ENCODE peak calls at places on chromosomes 3 and 15, in five cellular contexts. One of them, this sample, is unnamed.

GRCh38 chr3:119311191-119311925 is 17.2 kb downstream of the ARHGAP31 start:
- DNase-seq in GM23248: peak; percentile 87
- DNase-seq in endodermal cell: peak; percentile 20
- DNase-seq in colonic mucosa: no peak
- DNase-seq in NT2/D1: no peak
- DNase-seq in this sample: peak; percentile 37

GRCh38 chr15:62050118-62050517 is 10.1 kb downstream of the VPS13C start:
- DNase-seq in GM23248: no peak
- DNase-seq in endodermal cell: no peak
- DNase-seq in colonic mucosa: no peak
- DNase-seq in NT2/D1: no peak
- DNase-seq in this sample: no peak

GRCh38 chr15:51382787-51383186 is 41.3 kb downstream of the GLDN start:
- DNase-seq in GM23248: peak; percentile 79
- DNase-seq in endodermal cell: peak; percentile 86
- DNase-seq in colonic mucosa: no peak
- DNase-seq in NT2/D1: peak; percentile 28
- DNase-seq in this sample: peak; percentile 81

GRCh38 chr3:126313580-126314304 is 43.5 kb downstream of the KLF15 start:
- DNase-seq in GM23248: no peak
- DNase-seq in endodermal cell: peak; percentile 25
- DNase-seq in colonic mucosa: no peak
- DNase-seq in NT2/D1: no peak
- DNase-seq in this sample: no peak

GRCh38 chr15:71145648-71146047 is 30.4 kb downstream of the THSD4 start:
- DNase-seq in GM23248: no peak
- DNase-seq in endodermal cell: no peak
- DNase-seq in colonic mucosa: no peak
- DNase-seq in NT2/D1: no peak
- DNase-seq in this sample: no peak

GRCh38 chr3:126446301-126446700 is 29.4 kb downstream of the ZXDC start:
- DNase-seq in GM23248: no peak
- DNase-seq in endodermal cell: peak; percentile 68
- DNase-seq in colonic mucosa: peak; percentile 6
- DNase-seq in NT2/D1: no peak
- DNase-seq in this sample: no peak

GRCh38 chr3:98185180-98185579 is 18.7 kb downstream of the OR5H15 start:
- DNase-seq in GM23248: peak; percentile 0
- DNase-seq in endodermal cell: peak; percentile 48
- DNase-seq in colonic mucosa: no peak
- DNase-seq in NT2/D1: peak; percentile 20
- DNase-seq in this sample: no peak

GRCh38 chr3:33915796-33916589 is 117.6 kb downstream of the PDCD6IP start:
- DNase-seq in GM23248: peak; percentile 35
- DNase-seq in endodermal cell: peak; percentile 57
- DNase-seq in colonic mucosa: no peak
- DNase-seq in NT2/D1: no peak
- DNase-seq in this sample: peak; percentile 16

GRCh38 chr3:190225186-190225692 is 97.0 kb downstream of the CLDN1 start:
- DNase-seq in GM23248: peak; percentile 64
- DNase-seq in endodermal cell: no peak
- DNase-seq in colonic mucosa: no peak
- DNase-seq in NT2/D1: no peak
- DNase-seq in this sample: peak; percentile 77

GRCh38 chr15:85128636-85129035 is 147.0 kb downstream of the PDE8A start:
- DNase-seq in GM23248: no peak
- DNase-seq in endodermal cell: no peak
- DNase-seq in colonic mucosa: no peak
- DNase-seq in NT2/D1: no peak
- DNase-seq in this sample: no peak

GRCh38 chr3:335250-335649 is 138.7 kb downstream of the CHL1 start:
- DNase-seq in GM23248: no peak
- DNase-seq in endodermal cell: no peak
- DNase-seq in colonic mucosa: no peak
- DNase-seq in NT2/D1: no peak
- DNase-seq in this sample: no peak

GRCh38 chr3:31265646-31266423 is 266.9 kb upstream of the STT3B start:
- DNase-seq in GM23248: no peak
- DNase-seq in endodermal cell: no peak
- DNase-seq in colonic mucosa: no peak
- DNase-seq in NT2/D1: no peak
- DNase-seq in this sample: no peak

GRCh38 chr3:109241459-109241858 is 74.9 kb downstream of the DPPA2 start:
- DNase-seq in GM23248: no peak
- DNase-seq in endodermal cell: no peak
- DNase-seq in colonic mucosa: no peak
- DNase-seq in NT2/D1: peak; percentile 39
- DNase-seq in this sample: no peak

GRCh38 chr3:119643094-119643493 is 17.3 kb downstream of the POPDC2 start:
- DNase-seq in GM23248: peak; percentile 33
- DNase-seq in endodermal cell: no peak
- DNase-seq in colonic mucosa: no peak
- DNase-seq in NT2/D1: no peak
- DNase-seq in this sample: no peak

GRCh38 chr15:40338041-40338657 is 2.6 kb downstream of the CCDC9B start:
- DNase-seq in GM23248: peak; percentile 56
- DNase-seq in endodermal cell: peak; percentile 94
- DNase-seq in colonic mucosa: peak; percentile 72
- DNase-seq in NT2/D1: peak; percentile 63
- DNase-seq in this sample: peak; percentile 74

GRCh38 chr15:63348392-63348791 is 33.3 kb downstream of the CA12 start:
- DNase-seq in GM23248: peak; percentile 90
- DNase-seq in endodermal cell: no peak
- DNase-seq in colonic mucosa: peak; percentile 78
- DNase-seq in NT2/D1: no peak
- DNase-seq in this sample: peak; percentile 84

GRCh38 chr3:185069583-185070030 is 83.3 kb downstream of the C3orf70 start:
- DNase-seq in GM23248: no peak
- DNase-seq in endodermal cell: peak; percentile 94
- DNase-seq in colonic mucosa: peak; percentile 64
- DNase-seq in NT2/D1: peak; percentile 27
- DNase-seq in this sample: no peak

GRCh38 chr15:31459011-31459748 is 132.5 kb downstream of the KLF13 start:
- DNase-seq in GM23248: peak; percentile 36
- DNase-seq in endodermal cell: no peak
- DNase-seq in colonic mucosa: no peak
- DNase-seq in NT2/D1: no peak
- DNase-seq in this sample: no peak

GRCh38 chr3:177824190-177824786 is 627.0 kb upstream of the TBL1XR1 start:
- DNase-seq in GM23248: peak; percentile 76
- DNase-seq in endodermal cell: no peak
- DNase-seq in colonic mucosa: peak; percentile 67
- DNase-seq in NT2/D1: no peak
- DNase-seq in this sample: peak; percentile 75

GRCh38 chr15:25767356-25768151 is 95.6 kb downstream of the ATP10A start:
- DNase-seq in GM23248: no peak
- DNase-seq in endodermal cell: no peak
- DNase-seq in colonic mucosa: no peak
- DNase-seq in NT2/D1: no peak
- DNase-seq in this sample: no peak

GRCh38 chr15:40807888-40808194 is 568 bp upstream of the DNAJC17 start:
- DNase-seq in GM23248: no peak
- DNase-seq in endodermal cell: no peak
- DNase-seq in colonic mucosa: no peak
- DNase-seq in NT2/D1: no peak
- DNase-seq in this sample: no peak

GRCh38 chr3:117063910-117064309 is 354.3 kb downstream of the TUSC7 start:
- DNase-seq in GM23248: peak; percentile 24
- DNase-seq in endodermal cell: no peak
- DNase-seq in colonic mucosa: no peak
- DNase-seq in NT2/D1: no peak
- DNase-seq in this sample: peak; percentile 20

GRCh38 chr3:44478055-44478468 is 592 bp upstream of the ZNF445 start:
- DNase-seq in GM23248: peak; percentile 27
- DNase-seq in endodermal cell: no peak
- DNase-seq in colonic mucosa: no peak
- DNase-seq in NT2/D1: no peak
- DNase-seq in this sample: no peak

GRCh38 chr3:53255775-53256703 is at the start of gene TKT:
- DNase-seq in GM23248: peak; percentile 95
- DNase-seq in endodermal cell: peak; percentile 94
- DNase-seq in colonic mucosa: peak; percentile 89
- DNase-seq in NT2/D1: peak; percentile 78
- DNase-seq in this sample: peak; percentile 97

GRCh38 chr15:48643776-48644497 is 1.6 kb downstream of the FBN1 start:
- DNase-seq in GM23248: peak; percentile 51
- DNase-seq in endodermal cell: no peak
- DNase-seq in colonic mucosa: no peak
- DNase-seq in NT2/D1: no peak
- DNase-seq in this sample: peak; percentile 44

GRCh38 chr3:159929181-159929893 is 59.3 kb upstream of the IL12A start:
- DNase-seq in GM23248: peak; percentile 81
- DNase-seq in endodermal cell: no peak
- DNase-seq in colonic mucosa: peak; percentile 35
- DNase-seq in NT2/D1: no peak
- DNase-seq in this sample: peak; percentile 50

GRCh38 chr3:53702776-53703175 is 143.4 kb downstream of the CHDH start:
- DNase-seq in GM23248: no peak
- DNase-seq in endodermal cell: no peak
- DNase-seq in colonic mucosa: no peak
- DNase-seq in NT2/D1: no peak
- DNase-seq in this sample: no peak

GRCh38 chr3:149968216-149968615 is 2.5 kb downstream of the PFN2 start:
- DNase-seq in GM23248: peak; percentile 54
- DNase-seq in endodermal cell: no peak
- DNase-seq in colonic mucosa: no peak
- DNase-seq in NT2/D1: no peak
- DNase-seq in this sample: peak; percentile 30

GRCh38 chr15:79296583-79296982 is 14.1 kb downstream of the ANKRD34C start:
- DNase-seq in GM23248: no peak
- DNase-seq in endodermal cell: peak; percentile 55
- DNase-seq in colonic mucosa: no peak
- DNase-seq in NT2/D1: no peak
- DNase-seq in this sample: no peak

GRCh38 chr3:111691293-111691909 is 96.3 kb upstream of the ZBED2 start:
- DNase-seq in GM23248: peak; percentile 79
- DNase-seq in endodermal cell: no peak
- DNase-seq in colonic mucosa: no peak
- DNase-seq in NT2/D1: no peak
- DNase-seq in this sample: peak; percentile 79

GRCh38 chr3:108509263-108509662 is 1.1 kb downstream of the MYH15 start:
- DNase-seq in GM23248: no peak
- DNase-seq in endodermal cell: no peak
- DNase-seq in colonic mucosa: no peak
- DNase-seq in NT2/D1: no peak
- DNase-seq in this sample: no peak

GRCh38 chr15:70512772-70513362 is 250.5 kb downstream of the UACA start:
- DNase-seq in GM23248: peak; percentile 70
- DNase-seq in endodermal cell: peak; percentile 93
- DNase-seq in colonic mucosa: peak; percentile 41
- DNase-seq in NT2/D1: peak; percentile 74
- DNase-seq in this sample: peak; percentile 37

GRCh38 chr3:175608351-175608750 is 749.2 kb downstream of the NAALADL2 start:
- DNase-seq in GM23248: no peak
- DNase-seq in endodermal cell: no peak
- DNase-seq in colonic mucosa: no peak
- DNase-seq in NT2/D1: no peak
- DNase-seq in this sample: no peak

GRCh38 chr3:108352176-108352575 is 55.8 kb downstream of the HHLA2 start:
- DNase-seq in GM23248: no peak
- DNase-seq in endodermal cell: no peak
- DNase-seq in colonic mucosa: no peak
- DNase-seq in NT2/D1: no peak
- DNase-seq in this sample: no peak

GRCh38 chr3:67031986-67032385 is 33.9 kb downstream of the KBTBD8 start:
- DNase-seq in GM23248: no peak
- DNase-seq in endodermal cell: no peak
- DNase-seq in colonic mucosa: no peak
- DNase-seq in NT2/D1: no peak
- DNase-seq in this sample: no peak
- H3K4me3 ChIP-seq in GM23248: no peak overlapping the region
- H3K4me3 ChIP-seq in endodermal cell: no peak overlapping the region
- H3K4me3 ChIP-seq in colonic mucosa: no peak overlapping the region
- H3K4me3 ChIP-seq in NT2/D1: no peak overlapping the region
- H3K4me3 ChIP-seq in this sample: no peak overlapping the region

DNA sequence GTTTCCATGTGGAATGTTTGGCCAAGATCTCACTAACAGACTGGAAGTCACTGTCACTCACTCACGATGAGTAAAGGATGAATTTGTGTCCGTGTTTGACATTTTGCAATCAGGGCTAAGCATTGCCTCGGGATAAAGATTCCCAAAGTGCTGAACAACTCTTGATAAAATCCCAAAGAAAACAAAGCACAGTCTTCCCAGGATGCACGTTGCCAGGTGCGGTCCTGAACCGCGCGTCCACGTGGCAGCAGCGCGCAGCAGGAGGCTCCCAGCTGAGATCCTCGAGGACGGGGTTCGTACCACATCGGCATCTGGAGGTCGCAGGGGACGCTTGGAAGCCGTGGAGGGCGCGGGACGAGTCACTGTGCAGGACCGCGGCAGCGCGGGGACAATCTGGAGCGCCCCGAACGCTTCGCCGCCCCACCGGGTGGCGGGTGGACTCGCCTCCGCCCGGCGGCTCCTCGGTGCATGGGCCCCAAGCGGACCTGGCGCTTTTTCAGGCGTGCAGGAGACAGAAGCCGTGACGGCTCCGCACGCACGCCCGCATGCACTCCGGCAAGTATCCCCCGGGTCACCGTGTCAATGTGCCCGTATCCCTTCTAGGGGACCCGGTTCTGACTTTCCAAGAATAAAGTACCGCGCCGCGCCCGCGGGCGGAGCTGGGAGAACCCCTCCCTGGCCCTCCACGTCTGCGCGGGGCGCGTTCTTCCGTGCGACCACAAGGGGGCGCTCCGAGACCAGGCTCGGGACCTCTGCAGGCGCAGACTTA is 17.7 kb downstream of the CPN2 start:
- DNase-seq in GM23248: peak; percentile 78
- DNase-seq in endodermal cell: peak; percentile 97
- DNase-seq in colonic mucosa: peak; percentile 93
- DNase-seq in NT2/D1: no peak
- DNase-seq in this sample: peak; percentile 94
- H3K9ac ChIP-seq in GM23248: peak overlapping the region; percentile 78
- H3K9ac ChIP-seq in endodermal cell: peak overlapping the region; percentile 36
- H3K9ac ChIP-seq in colonic mucosa: no peak overlapping the region
- H3K9ac ChIP-seq in NT2/D1: peak overlapping the region; percentile 84
- H3K9ac ChIP-seq in this sample: peak overlapping the region; percentile 66

GRCh38 chr3:50610181-50610971 is 1.2 kb downstream of the CISH start:
- DNase-seq in GM23248: no peak
- DNase-seq in endodermal cell: no peak
- DNase-seq in colonic mucosa: peak; percentile 89
- DNase-seq in NT2/D1: no peak
- DNase-seq in this sample: no peak
- H3K27me3 ChIP-seq in GM23248: no peaks in the 10 kb centered on the region
- H3K27me3 ChIP-seq in endodermal cell: peaks cover 22% of the 10 kb centered on the region
- H3K27me3 ChIP-seq in colonic mucosa: no peaks in the 10 kb centered on the region
- H3K27me3 ChIP-seq in NT2/D1: peaks cover 46% of the 10 kb centered on the region
- H3K27me3 ChIP-seq in this sample: no peaks in the 10 kb centered on the region

DNA sequence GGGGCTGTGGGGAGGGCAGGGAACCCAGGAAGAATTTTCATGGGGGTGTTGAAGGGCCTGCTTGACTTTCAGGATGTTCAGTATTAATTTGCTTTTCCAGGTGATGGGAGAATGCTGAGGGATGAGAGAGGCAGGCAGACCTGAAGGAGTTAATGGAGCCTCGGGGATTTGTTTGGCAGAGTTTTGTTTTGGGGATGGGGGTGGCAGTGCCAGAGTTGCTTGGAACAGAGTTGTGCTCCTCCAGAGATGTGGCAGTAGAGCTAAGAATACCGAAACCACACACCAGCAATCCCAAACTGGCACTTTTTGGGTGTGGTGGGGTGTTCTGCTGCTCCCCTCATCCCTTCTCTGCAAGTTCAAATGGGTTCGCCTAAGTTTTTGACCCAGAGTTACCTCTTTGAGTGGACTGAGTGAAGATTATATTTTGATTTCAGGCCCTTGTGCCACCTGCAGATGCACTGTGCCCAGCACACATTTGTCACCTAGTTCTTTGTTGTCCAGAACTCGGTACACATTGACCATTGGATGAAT is 1.6 kb downstream of the BOC start:
- DNase-seq in GM23248: peak; percentile 43
- DNase-seq in endodermal cell: no peak
- DNase-seq in colonic mucosa: no peak
- DNase-seq in NT2/D1: no peak
- DNase-seq in this sample: peak; percentile 31
- H3K4me3 ChIP-seq in GM23248: peak overlapping the region; percentile 94
- H3K4me3 ChIP-seq in endodermal cell: peak overlapping the region; percentile 80
- H3K4me3 ChIP-seq in colonic mucosa: peak overlapping the region; percentile 47
- H3K4me3 ChIP-seq in NT2/D1: peak overlapping the region; percentile 81
- H3K4me3 ChIP-seq in this sample: peak overlapping the region; percentile 81